ENCODE peak calls at places on chromosome 3, in four cellular contexts. N is MM.1S, H is fibroblast of pulmonary artery, U is Peyer's patch. T is an unnamed sample.

GRCh38 chr3:58691997-58692396 is 25.4 kb upstream of the FAM3D start:
- DNase-seq in N (no peak), H (peak), U (no peak), T (no peak)

GRCh38 chr3:38165722-38166387 is 518 bp downstream of the OXSR1 start:
- DNase-seq in N (no peak), H (no peak), U (peak), T (peak)

GRCh38 chr3:189902230-189903186 is 218.2 kb downstream of the P3H2 start:
- DNase-seq in N (no peak), H (no peak), U (no peak), T (no peak)

GRCh38 chr3:131849640-131850039 is 185.2 kb downstream of the CPNE4 start:
- DNase-seq in N (no peak), H (no peak), U (no peak), T (no peak)

GRCh38 chr3:187997490-187997889 is 156.5 kb upstream of the LPP start:
- DNase-seq in N (no peak), H (no peak), U (no peak), T (no peak)

GRCh38 chr3:177960014-177960413 is 576.2 kb upstream of the KCNMB2 start:
- DNase-seq in N (no peak), H (peak), U (no peak), T (no peak)

GRCh38 chr3:10116138-10116460 is 624 bp downstream of the BRK1 start:
- DNase-seq in N (peak), H (peak), U (no peak), T (no peak)

GRCh38 chr3:10017636-10018292 is 8.5 kb upstream of the FANCD2 start:
- DNase-seq in N (no peak), H (peak), U (peak), T (no peak)

GRCh38 chr3:59364471-59364870 is 314.6 kb upstream of the CFAP20DC start:
- DNase-seq in N (no peak), H (peak), U (no peak), T (no peak)

GRCh38 chr3:196117809-196118208 is 35.9 kb upstream of the TFRC start:
- DNase-seq in N (no peak), H (no peak), U (no peak), T (no peak)

GRCh38 chr3:106566277-106566676 is 697.5 kb upstream of the CBLB start:
- DNase-seq in N (no peak), H (no peak), U (no peak), T (peak)

GRCh38 chr3:116001063-116001765 is 377.9 kb downstream of the GAP43 start:
- DNase-seq in N (no peak), H (peak), U (no peak), T (no peak)

GRCh38 chr3:50164056-50164455 is 8.9 kb downstream of the SEMA3F start:
- DNase-seq in N (no peak), H (peak), U (peak), T (no peak)

GRCh38 chr3:67416703-67417102 is 237.7 kb downstream of the SUCLG2 start:
- DNase-seq in N (no peak), H (no peak), U (no peak), T (no peak)

GRCh38 chr3:156513619-156514018 is 41.3 kb downstream of the SSR3 start:
- DNase-seq in N (no peak), H (no peak), U (no peak), T (no peak)

GRCh38 chr3:116037954-116038911 is 407.1 kb downstream of the LSAMP start:
- DNase-seq in N (peak), H (peak), U (no peak), T (peak)

GRCh38 chr3:59641169-59641914 is 591.5 kb upstream of the CFAP20DC start:
- DNase-seq in N (no peak), H (peak), U (no peak), T (no peak)

GRCh38 chr3:175702956-175703355 is 843.8 kb downstream of the NAALADL2 start:
- DNase-seq in N (no peak), H (no peak), U (no peak), T (no peak)

GRCh38 chr3:188664795-188665194 is 507.0 kb upstream of the TPRG1 start:
- DNase-seq in N (no peak), H (no peak), U (peak), T (peak)

GRCh38 chr3:47578691-47579632 is at the start of gene CSPG5:
- DNase-seq in N (peak), H (no peak), U (no peak), T (peak)

GRCh38 chr3:178706411-178706810 is 170.2 kb downstream of the KCNMB2 start:
- DNase-seq in N (no peak), H (no peak), U (no peak), T (no peak)

GRCh38 chr3:24088782-24089181 is 143.7 kb downstream of the NR1D2 start:
- DNase-seq in N (peak), H (peak), U (no peak), T (peak)

DNA sequence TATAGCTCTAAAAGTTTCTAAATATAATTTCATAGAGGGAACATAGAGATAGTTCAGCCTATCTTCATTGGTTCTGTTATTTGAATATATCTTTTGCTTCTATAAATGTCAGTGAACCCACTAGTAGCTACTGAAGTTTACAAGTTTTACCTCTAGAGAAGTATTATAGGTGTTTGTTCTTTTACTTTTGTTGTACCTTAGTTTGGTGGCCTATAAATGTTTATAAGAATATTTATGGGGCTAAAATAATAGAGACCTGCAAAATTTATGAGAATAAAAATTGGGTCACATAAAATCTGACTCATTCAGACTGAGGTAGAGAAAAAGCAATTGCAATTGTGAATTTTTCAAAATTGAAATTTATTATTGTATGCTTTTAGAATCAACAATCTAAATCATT is 162.6 kb downstream of the SERPINI1 start:
- DNase-seq in N (no peak), H (no peak), U (no peak), T (no peak)
- TF ChIP-seq CTCF in N (no peak), H (no peak), U (no peak), T (no peak)

DNA sequence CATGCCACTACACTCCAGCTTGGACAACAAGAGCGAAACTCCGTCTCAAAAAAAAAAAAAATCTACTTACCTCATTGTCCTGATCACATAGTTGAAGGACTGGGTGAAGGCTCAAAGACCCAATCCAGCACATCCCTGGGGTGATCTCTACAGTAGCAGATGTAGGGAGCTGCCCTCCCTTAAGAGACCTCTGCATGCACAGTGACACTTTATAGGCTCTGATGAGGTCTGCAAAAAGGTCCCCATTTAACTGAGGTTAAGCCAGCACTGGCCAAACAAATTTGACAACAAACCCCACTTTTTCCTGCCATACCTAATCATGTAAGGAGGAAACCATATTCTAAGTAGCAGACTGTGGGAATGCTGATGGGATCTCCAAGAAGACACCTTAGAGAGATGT is 31.1 kb upstream of the SPATA12 start:
- DNase-seq in N (no peak), H (no peak), U (no peak), T (no peak)
- TF ChIP-seq CTCF in N (no peak), H (no peak), U (no peak), T (no peak)

DNA sequence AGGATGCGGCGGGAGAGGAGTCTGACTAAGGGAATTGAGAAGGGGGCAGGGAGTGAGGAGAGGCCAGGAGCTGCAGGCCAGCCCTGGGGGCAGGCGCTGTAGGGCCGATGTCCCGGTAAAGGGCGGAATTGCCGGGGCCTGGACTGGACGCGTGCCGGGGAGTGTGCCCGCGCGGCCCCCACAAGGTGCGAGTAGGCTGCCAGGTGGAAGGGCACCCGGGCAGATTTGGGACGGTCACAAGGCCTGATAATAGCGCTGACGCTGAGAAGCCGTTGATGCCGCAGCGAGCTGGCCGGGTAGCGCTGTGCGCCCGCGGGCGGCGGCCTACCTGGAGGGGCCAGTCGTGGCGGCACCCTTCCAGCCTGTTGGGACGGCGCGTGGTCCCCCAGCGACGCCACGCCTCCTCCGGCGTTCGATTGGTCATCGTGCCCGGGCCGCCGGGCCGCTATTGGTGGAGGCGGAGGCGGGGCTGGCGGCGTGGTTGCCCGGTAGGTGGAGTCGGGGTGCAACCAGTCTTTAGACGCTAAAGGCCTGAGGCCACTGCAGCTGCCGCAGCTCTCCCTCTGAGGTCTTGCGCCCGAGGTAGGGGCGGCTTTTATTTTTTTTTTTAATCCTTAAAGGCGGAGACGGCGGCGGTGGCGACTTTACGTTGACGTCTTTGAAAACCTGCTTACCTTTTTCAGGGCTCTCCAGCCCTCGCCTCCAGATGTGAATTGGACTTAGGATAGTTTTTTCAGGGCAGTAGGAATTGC is 919 bp downstream of the SLC25A38 start:
- DNase-seq in N (peak), H (peak), U (peak), T (peak)
- TF ChIP-seq CTCF in N (no peak), H (no peak), U (peak), T (no peak)

GRCh38 chr3:2915826-2916225 is 194.3 kb downstream of the IL5RA start:
- DNase-seq in N (no peak), H (no peak), U (no peak), T (no peak)
- TF ChIP-seq CTCF in N (no peak), H (no peak), U (no peak), T (no peak)

GRCh38 chr3:160781429-160781828 is 25.4 kb downstream of the PPM1L start:
- DNase-seq in N (no peak), H (no peak), U (no peak), T (no peak)
- TF ChIP-seq CTCF in N (no peak), H (no peak), U (no peak), T (no peak)

DNA sequence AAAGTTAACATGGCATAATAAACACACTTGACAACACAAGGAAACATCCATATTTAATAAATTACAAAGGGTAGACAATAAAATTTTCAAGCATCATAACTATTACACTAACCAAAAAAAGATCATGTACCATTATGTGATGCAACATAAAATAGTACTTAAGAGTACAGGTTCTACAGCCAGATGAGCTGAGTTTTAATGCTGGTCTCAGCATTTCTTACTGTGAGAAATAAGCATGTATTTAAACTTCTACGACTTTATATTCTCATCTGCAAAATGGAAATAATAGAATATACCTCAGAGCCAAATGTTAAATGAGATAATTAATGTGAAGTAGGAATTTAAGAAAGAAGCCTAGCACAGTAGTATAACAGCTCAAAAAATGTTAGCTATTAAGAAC is 33.7 kb upstream of the SLC12A8 start:
- DNase-seq in N (no peak), H (no peak), U (no peak), T (no peak)
- TF ChIP-seq CTCF in N (no peak), H (no peak), U (no peak), T (no peak)

GRCh38 chr3:74897006-74897405 is 282.5 kb upstream of the CNTN3 start:
- DNase-seq in N (no peak), H (no peak), U (no peak), T (no peak)
- TF ChIP-seq CTCF in N (peak), H (peak), U (no peak), T (no peak)

DNA sequence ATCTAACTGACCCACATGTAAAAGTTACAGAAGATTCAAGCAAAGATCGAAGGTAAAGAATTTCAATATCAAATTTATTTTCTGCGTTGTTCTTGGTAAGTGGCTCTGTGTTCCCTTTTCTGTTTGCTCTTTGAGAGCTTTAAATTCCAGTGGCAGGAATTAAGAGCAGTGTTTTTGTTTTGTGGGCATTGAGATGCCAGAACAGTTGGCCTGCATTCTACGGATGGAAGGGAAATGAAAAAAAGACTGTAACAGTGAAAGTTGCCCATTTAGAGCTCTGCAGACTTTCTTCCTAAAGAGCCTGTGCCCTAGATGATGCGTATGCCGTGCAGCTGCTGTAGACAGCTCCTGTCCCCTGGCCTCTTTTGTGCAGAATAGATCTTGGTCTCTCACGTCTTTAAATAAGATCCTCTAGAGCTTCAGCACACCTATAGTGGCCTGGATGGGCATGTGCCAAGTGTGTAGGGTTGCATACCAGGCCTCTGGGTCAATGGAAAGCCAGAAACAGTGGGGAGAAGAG is 58.8 kb downstream of the KAT2B start:
- DNase-seq in N (no peak), H (no peak), U (no peak), T (no peak)
- TF ChIP-seq CTCF in N (no peak), H (no peak), U (no peak), T (no peak)

GRCh38 chr3:97821810-97822775 is at the start of gene CRYBG3:
- DNase-seq in N (peak), H (peak), U (peak), T (peak)
- TF ChIP-seq CTCF in N (no peak), H (peak), U (no peak), T (no peak)

GRCh38 chr3:197280156-197280555 is 18.3 kb downstream of the DLG1 start:
- DNase-seq in N (no peak), H (no peak), U (no peak), T (no peak)
- TF ChIP-seq CTCF in N (no peak), H (no peak), U (no peak), T (no peak)